ENCODE peak calls at places on chromosomes 4 and X, in seven cellular contexts. One of them, this sample, is unnamed.

GRCh38 chr4:87824352-87824751 is 8.4 kb upstream of the MEPE start:
- DNase-seq in effector memory CD4-positive, alpha-beta T cell: no peak
- DNase-seq in activated T-cell treated with anti-CD3 and anti-CD28 coated beads for 1 hour: no peak
- DNase-seq in stimulated activated CD4-positive, alpha-beta T cell treated with anti-CD3 and anti-CD28 coated beads, Interleukin-15, amount 100 ng/mL, for 1 hour: no peak
- DNase-seq in CD4-positive, CD25-positive, alpha-beta regulatory T cell: no peak
- DNase-seq in activated CD4-positive, alpha-beta memory T cell treated with anti-CD3 and anti-CD28 coated beads, Interleukin-2, amount 10 ng/mL, durations not matched to agents 7 days and 5 days: no peak
- DNase-seq in NCI-H1092: no peak
- DNase-seq in this sample: no peak

GRCh38 chr4:125432078-125432477 is 117.3 kb downstream of the FAT4 start:
- DNase-seq in effector memory CD4-positive, alpha-beta T cell: no peak
- DNase-seq in activated T-cell treated with anti-CD3 and anti-CD28 coated beads for 1 hour: no peak
- DNase-seq in stimulated activated CD4-positive, alpha-beta T cell treated with anti-CD3 and anti-CD28 coated beads, Interleukin-15, amount 100 ng/mL, for 1 hour: no peak
- DNase-seq in CD4-positive, CD25-positive, alpha-beta regulatory T cell: no peak
- DNase-seq in activated CD4-positive, alpha-beta memory T cell treated with anti-CD3 and anti-CD28 coated beads, Interleukin-2, amount 10 ng/mL, durations not matched to agents 7 days and 5 days: no peak
- DNase-seq in NCI-H1092: no peak
- DNase-seq in this sample: no peak

GRCh38 chr4:28788929-28789490 is 1928.4 kb downstream of the STIM2 start:
- DNase-seq in effector memory CD4-positive, alpha-beta T cell: no peak
- DNase-seq in activated T-cell treated with anti-CD3 and anti-CD28 coated beads for 1 hour: no peak
- DNase-seq in stimulated activated CD4-positive, alpha-beta T cell treated with anti-CD3 and anti-CD28 coated beads, Interleukin-15, amount 100 ng/mL, for 1 hour: no peak
- DNase-seq in CD4-positive, CD25-positive, alpha-beta regulatory T cell: no peak
- DNase-seq in activated CD4-positive, alpha-beta memory T cell treated with anti-CD3 and anti-CD28 coated beads, Interleukin-2, amount 10 ng/mL, durations not matched to agents 7 days and 5 days: no peak
- DNase-seq in NCI-H1092: no peak
- DNase-seq in this sample: no peak

GRCh38 chrX:25807022-25807421 is 331.1 kb upstream of the MAGEB18 start:
- DNase-seq in effector memory CD4-positive, alpha-beta T cell: no peak
- DNase-seq in activated T-cell treated with anti-CD3 and anti-CD28 coated beads for 1 hour: no peak
- DNase-seq in stimulated activated CD4-positive, alpha-beta T cell treated with anti-CD3 and anti-CD28 coated beads, Interleukin-15, amount 100 ng/mL, for 1 hour: no peak
- DNase-seq in CD4-positive, CD25-positive, alpha-beta regulatory T cell: no peak
- DNase-seq in activated CD4-positive, alpha-beta memory T cell treated with anti-CD3 and anti-CD28 coated beads, Interleukin-2, amount 10 ng/mL, durations not matched to agents 7 days and 5 days: no peak
- DNase-seq in NCI-H1092: no peak
- DNase-seq in this sample: no peak

GRCh38 chrX:24494544-24495113 is 29.5 kb downstream of the PDK3 start:
- DNase-seq in effector memory CD4-positive, alpha-beta T cell: no peak
- DNase-seq in activated T-cell treated with anti-CD3 and anti-CD28 coated beads for 1 hour: no peak
- DNase-seq in stimulated activated CD4-positive, alpha-beta T cell treated with anti-CD3 and anti-CD28 coated beads, Interleukin-15, amount 100 ng/mL, for 1 hour: no peak
- DNase-seq in CD4-positive, CD25-positive, alpha-beta regulatory T cell: no peak
- DNase-seq in activated CD4-positive, alpha-beta memory T cell treated with anti-CD3 and anti-CD28 coated beads, Interleukin-2, amount 10 ng/mL, durations not matched to agents 7 days and 5 days: no peak
- DNase-seq in NCI-H1092: no peak
- DNase-seq in this sample: no peak

GRCh38 chr4:26217961-26218676 is 102.7 kb upstream of the RBPJ start:
- DNase-seq in effector memory CD4-positive, alpha-beta T cell: no peak
- DNase-seq in activated T-cell treated with anti-CD3 and anti-CD28 coated beads for 1 hour: no peak
- DNase-seq in stimulated activated CD4-positive, alpha-beta T cell treated with anti-CD3 and anti-CD28 coated beads, Interleukin-15, amount 100 ng/mL, for 1 hour: no peak
- DNase-seq in CD4-positive, CD25-positive, alpha-beta regulatory T cell: no peak
- DNase-seq in activated CD4-positive, alpha-beta memory T cell treated with anti-CD3 and anti-CD28 coated beads, Interleukin-2, amount 10 ng/mL, durations not matched to agents 7 days and 5 days: no peak
- DNase-seq in NCI-H1092: no peak
- DNase-seq in this sample: no peak

GRCh38 chr4:57053508-57053907 is 56.7 kb downstream of the IGFBP7 start:
- DNase-seq in effector memory CD4-positive, alpha-beta T cell: no peak
- DNase-seq in activated T-cell treated with anti-CD3 and anti-CD28 coated beads for 1 hour: no peak
- DNase-seq in stimulated activated CD4-positive, alpha-beta T cell treated with anti-CD3 and anti-CD28 coated beads, Interleukin-15, amount 100 ng/mL, for 1 hour: no peak
- DNase-seq in CD4-positive, CD25-positive, alpha-beta regulatory T cell: no peak
- DNase-seq in activated CD4-positive, alpha-beta memory T cell treated with anti-CD3 and anti-CD28 coated beads, Interleukin-2, amount 10 ng/mL, durations not matched to agents 7 days and 5 days: no peak
- DNase-seq in NCI-H1092: no peak
- DNase-seq in this sample: no peak

GRCh38 chr4:2811830-2812599 is 19.1 kb downstream of the SH3BP2 start:
- DNase-seq in effector memory CD4-positive, alpha-beta T cell: peak; percentile 48
- DNase-seq in activated T-cell treated with anti-CD3 and anti-CD28 coated beads for 1 hour: peak; percentile 32
- DNase-seq in stimulated activated CD4-positive, alpha-beta T cell treated with anti-CD3 and anti-CD28 coated beads, Interleukin-15, amount 100 ng/mL, for 1 hour: no peak
- DNase-seq in CD4-positive, CD25-positive, alpha-beta regulatory T cell: peak; percentile 59
- DNase-seq in activated CD4-positive, alpha-beta memory T cell treated with anti-CD3 and anti-CD28 coated beads, Interleukin-2, amount 10 ng/mL, durations not matched to agents 7 days and 5 days: peak; percentile 81
- DNase-seq in NCI-H1092: no peak
- DNase-seq in this sample: no peak

GRCh38 chrX:51641421-51642021 is 22.8 kb upstream of the CENPVL3 start:
- DNase-seq in effector memory CD4-positive, alpha-beta T cell: no peak
- DNase-seq in activated T-cell treated with anti-CD3 and anti-CD28 coated beads for 1 hour: no peak
- DNase-seq in stimulated activated CD4-positive, alpha-beta T cell treated with anti-CD3 and anti-CD28 coated beads, Interleukin-15, amount 100 ng/mL, for 1 hour: no peak
- DNase-seq in CD4-positive, CD25-positive, alpha-beta regulatory T cell: peak; percentile 8
- DNase-seq in activated CD4-positive, alpha-beta memory T cell treated with anti-CD3 and anti-CD28 coated beads, Interleukin-2, amount 10 ng/mL, durations not matched to agents 7 days and 5 days: no peak
- DNase-seq in NCI-H1092: peak; percentile 46
- DNase-seq in this sample: no peak

This sample was measured in activated CD8-positive, alpha-beta memory T cell treated with anti-CD3 and anti-CD28 coated beads for 1 hour.